ENCODE peak calls at places on chromosomes 5 and 9, in seven cellular contexts. One of them, this sample, is unnamed.

GRCh38 chr9:27353405-27354229 is 56.7 kb upstream of the EQTN start:
- DNase-seq in mesendoderm: peak; percentile 44
- DNase-seq in H7: peak; percentile 46
- DNase-seq in heart left ventricle: no peak
- DNase-seq in foreskin fibroblast: no peak
- DNase-seq in dorsolateral prefrontal cortex: peak; percentile 87
- DNase-seq in colonic mucosa: no peak
- DNase-seq in this sample: peak; percentile 85

GRCh38 chr5:133612021-133612860 is at the start of gene FSTL4:
- DNase-seq in heart left ventricle: peak; percentile 68
- DNase-seq in foreskin fibroblast: no peak
- DNase-seq in mesendoderm: peak; percentile 35
- DNase-seq in H7: peak; percentile 90
- DNase-seq in colonic mucosa: peak; percentile 33
- DNase-seq in dorsolateral prefrontal cortex: peak; percentile 79
- DNase-seq in this sample: no peak

GRCh38 chr5:58851571-58851970 is 268.7 kb downstream of the RAB3C start:
- DNase-seq in H7: no peak
- DNase-seq in mesendoderm: no peak
- DNase-seq in foreskin fibroblast: no peak
- DNase-seq in heart left ventricle: no peak
- DNase-seq in colonic mucosa: no peak
- DNase-seq in dorsolateral prefrontal cortex: no peak
- DNase-seq in this sample: no peak

GRCh38 chr9:93086445-93087224 is 9.4 kb upstream of the CARD19 start:
- DNase-seq in heart left ventricle: no peak
- DNase-seq in mesendoderm: no peak
- DNase-seq in colonic mucosa: peak; percentile 55
- DNase-seq in dorsolateral prefrontal cortex: no peak
- DNase-seq in H7: peak; percentile 12
- DNase-seq in foreskin fibroblast: no peak
- DNase-seq in this sample: peak; percentile 65

GRCh38 chr5:176772271-176773210 is 37.8 kb upstream of the UNC5A start:
- DNase-seq in H7: peak; percentile 11
- DNase-seq in colonic mucosa: peak; percentile 11
- DNase-seq in foreskin fibroblast: no peak
- DNase-seq in mesendoderm: no peak
- DNase-seq in heart left ventricle: no peak
- DNase-seq in dorsolateral prefrontal cortex: no peak
- DNase-seq in this sample: peak; percentile 50

GRCh38 chr5:95707055-95707454 is 24.1 kb upstream of the RHOBTB3 start:
- DNase-seq in H7: no peak
- DNase-seq in foreskin fibroblast: no peak
- DNase-seq in heart left ventricle: no peak
- DNase-seq in dorsolateral prefrontal cortex: no peak
- DNase-seq in colonic mucosa: no peak
- DNase-seq in mesendoderm: no peak
- DNase-seq in this sample: no peak

GRCh38 chr5:2184024-2184362 is 301.3 kb upstream of the IRX4 start:
- DNase-seq in foreskin fibroblast: no peak
- DNase-seq in dorsolateral prefrontal cortex: no peak
- DNase-seq in mesendoderm: no peak
- DNase-seq in H7: no peak
- DNase-seq in heart left ventricle: no peak
- DNase-seq in colonic mucosa: no peak
- DNase-seq in this sample: peak; percentile 36

GRCh38 chr5:148384389-148384756 is 615 bp downstream of the FBXO38 start:
- DNase-seq in foreskin fibroblast: no peak
- DNase-seq in H7: no peak
- DNase-seq in dorsolateral prefrontal cortex: no peak
- DNase-seq in colonic mucosa: no peak
- DNase-seq in mesendoderm: peak; percentile 44
- DNase-seq in heart left ventricle: no peak
- DNase-seq in this sample: no peak

GRCh38 chr9:120985759-120986353 is 59.3 kb upstream of the TRAF1 start:
- DNase-seq in colonic mucosa: no peak
- DNase-seq in H7: peak; percentile 21
- DNase-seq in dorsolateral prefrontal cortex: no peak
- DNase-seq in mesendoderm: peak; percentile 85
- DNase-seq in heart left ventricle: no peak
- DNase-seq in foreskin fibroblast: peak; percentile 76
- DNase-seq in this sample: no peak

GRCh38 chr9:22147818-22148573 is 138.9 kb upstream of the CDKN2B start:
- DNase-seq in heart left ventricle: no peak
- DNase-seq in colonic mucosa: no peak
- DNase-seq in mesendoderm: no peak
- DNase-seq in H7: no peak
- DNase-seq in foreskin fibroblast: peak; percentile 88
- DNase-seq in dorsolateral prefrontal cortex: no peak
- DNase-seq in this sample: no peak

GRCh38 chr9:130692365-130692764 is 1.2 kb upstream of the EXOSC2 start:
- DNase-seq in H7: peak; percentile 93
- DNase-seq in colonic mucosa: no peak
- DNase-seq in mesendoderm: peak; percentile 93
- DNase-seq in heart left ventricle: no peak
- DNase-seq in foreskin fibroblast: peak; percentile 25
- DNase-seq in dorsolateral prefrontal cortex: peak; percentile 58
- DNase-seq in this sample: no peak

GRCh38 chr5:143406408-143406807 is 2.9 kb upstream of the NR3C1 start:
- DNase-seq in foreskin fibroblast: no peak
- DNase-seq in heart left ventricle: no peak
- DNase-seq in dorsolateral prefrontal cortex: no peak
- DNase-seq in mesendoderm: no peak
- DNase-seq in colonic mucosa: no peak
- DNase-seq in H7: no peak
- DNase-seq in this sample: no peak
- H3K4me3 ChIP-seq in foreskin fibroblast: no peak overlapping the region
- H3K4me3 ChIP-seq in heart left ventricle: no peak overlapping the region
- H3K4me3 ChIP-seq in dorsolateral prefrontal cortex: no peak overlapping the region
- H3K4me3 ChIP-seq in mesendoderm: no peak overlapping the region
- H3K4me3 ChIP-seq in colonic mucosa: no peak overlapping the region
- H3K4me3 ChIP-seq in H7: no peak overlapping the region
- H3K4me3 ChIP-seq in this sample: no peak overlapping the region

DNA sequence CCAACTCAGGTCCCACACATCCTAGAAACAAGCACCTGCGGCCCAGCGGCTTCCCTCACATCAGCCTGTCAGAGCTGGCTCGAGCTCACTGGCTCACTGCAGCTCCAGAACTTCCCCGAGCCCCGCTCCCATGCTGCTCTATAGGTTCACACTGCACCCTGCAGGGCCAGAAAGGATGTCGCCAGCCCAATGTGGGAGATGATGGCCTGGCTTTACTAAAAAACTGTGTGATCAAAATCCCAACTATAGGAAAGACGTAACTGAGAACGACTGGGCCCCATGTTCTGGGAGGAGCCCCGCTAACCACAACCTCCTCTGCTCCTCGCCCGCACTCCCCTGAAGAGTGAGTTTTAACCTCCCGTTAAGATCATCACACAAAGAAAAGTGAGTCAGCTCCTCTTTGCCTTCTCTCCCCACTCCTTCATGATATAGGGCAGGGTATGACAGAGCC is 4.6 kb downstream of the SURF4 start:
- DNase-seq in dorsolateral prefrontal cortex: no peak
- DNase-seq in H7: no peak
- DNase-seq in foreskin fibroblast: no peak
- DNase-seq in mesendoderm: no peak
- DNase-seq in colonic mucosa: no peak
- DNase-seq in heart left ventricle: no peak
- DNase-seq in this sample: no peak
- H3K4me3 ChIP-seq in dorsolateral prefrontal cortex: no peak overlapping the region
- H3K4me3 ChIP-seq in H7: no peak overlapping the region
- H3K4me3 ChIP-seq in foreskin fibroblast: no peak overlapping the region
- H3K4me3 ChIP-seq in mesendoderm: no peak overlapping the region
- H3K4me3 ChIP-seq in colonic mucosa: no peak overlapping the region
- H3K4me3 ChIP-seq in heart left ventricle: peak overlapping the region; percentile 10
- H3K4me3 ChIP-seq in this sample: peak overlapping the region; percentile 18

GRCh38 chr9:91858670-91859030 is 91.4 kb downstream of the ROR2 start:
- DNase-seq in colonic mucosa: no peak
- DNase-seq in dorsolateral prefrontal cortex: no peak
- DNase-seq in heart left ventricle: no peak
- DNase-seq in mesendoderm: peak; percentile 31
- DNase-seq in foreskin fibroblast: no peak
- DNase-seq in H7: no peak
- DNase-seq in this sample: no peak

GRCh38 chr9:91856419-91856818 is 93.6 kb downstream of the ROR2 start:
- DNase-seq in mesendoderm: peak; percentile 62
- DNase-seq in H7: no peak
- DNase-seq in foreskin fibroblast: no peak
- DNase-seq in colonic mucosa: no peak
- DNase-seq in dorsolateral prefrontal cortex: no peak
- DNase-seq in heart left ventricle: no peak
- DNase-seq in this sample: no peak

GRCh38 chr9:91855196-91855595 is 94.8 kb downstream of the ROR2 start:
- DNase-seq in mesendoderm: no peak
- DNase-seq in foreskin fibroblast: no peak
- DNase-seq in heart left ventricle: no peak
- DNase-seq in dorsolateral prefrontal cortex: no peak
- DNase-seq in H7: peak; percentile 55
- DNase-seq in colonic mucosa: no peak
- DNase-seq in this sample: no peak

GRCh38 chr9:91857831-91858669 is 92.0 kb downstream of the ROR2 start:
- DNase-seq in H7: peak; percentile 57
- DNase-seq in mesendoderm: peak; percentile 44
- DNase-seq in foreskin fibroblast: no peak
- DNase-seq in dorsolateral prefrontal cortex: no peak
- DNase-seq in heart left ventricle: no peak
- DNase-seq in colonic mucosa: no peak
- DNase-seq in this sample: no peak

GRCh38 chr9:91857291-91857781 is 92.7 kb downstream of the ROR2 start:
- DNase-seq in H7: peak; percentile 92
- DNase-seq in dorsolateral prefrontal cortex: no peak
- DNase-seq in colonic mucosa: no peak
- DNase-seq in foreskin fibroblast: peak; percentile 51
- DNase-seq in heart left ventricle: no peak
- DNase-seq in mesendoderm: peak; percentile 69
- DNase-seq in this sample: no peak
- H3K4me3 ChIP-seq in H7: no peak overlapping the region
- H3K4me3 ChIP-seq in dorsolateral prefrontal cortex: no peak overlapping the region
- H3K4me3 ChIP-seq in colonic mucosa: no peak overlapping the region
- H3K4me3 ChIP-seq in foreskin fibroblast: no peak overlapping the region
- H3K4me3 ChIP-seq in heart left ventricle: no peak overlapping the region
- H3K4me3 ChIP-seq in mesendoderm: no peak overlapping the region
- H3K4me3 ChIP-seq in this sample: no peak overlapping the region

GRCh38 chr9:2140600-2141223 is 125.6 kb downstream of the SMARCA2 start:
- DNase-seq in mesendoderm: no peak
- DNase-seq in heart left ventricle: no peak
- DNase-seq in dorsolateral prefrontal cortex: no peak
- DNase-seq in foreskin fibroblast: no peak
- DNase-seq in H7: no peak
- DNase-seq in colonic mucosa: no peak
- DNase-seq in this sample: no peak

GRCh38 chr9:2145746-2146145 is 130.6 kb downstream of the SMARCA2 start:
- DNase-seq in colonic mucosa: no peak
- DNase-seq in mesendoderm: no peak
- DNase-seq in foreskin fibroblast: no peak
- DNase-seq in H7: no peak
- DNase-seq in dorsolateral prefrontal cortex: no peak
- DNase-seq in heart left ventricle: no peak
- DNase-seq in this sample: no peak

GRCh38 chr9:2138646-2139045 is 123.5 kb downstream of the SMARCA2 start:
- DNase-seq in H7: no peak
- DNase-seq in mesendoderm: no peak
- DNase-seq in heart left ventricle: no peak
- DNase-seq in dorsolateral prefrontal cortex: no peak
- DNase-seq in colonic mucosa: no peak
- DNase-seq in foreskin fibroblast: no peak
- DNase-seq in this sample: no peak

GRCh38 chr9:2144619-2145018 is 129.5 kb downstream of the SMARCA2 start:
- DNase-seq in heart left ventricle: no peak
- DNase-seq in mesendoderm: no peak
- DNase-seq in dorsolateral prefrontal cortex: no peak
- DNase-seq in H7: no peak
- DNase-seq in colonic mucosa: no peak
- DNase-seq in foreskin fibroblast: no peak
- DNase-seq in this sample: no peak

DNA sequence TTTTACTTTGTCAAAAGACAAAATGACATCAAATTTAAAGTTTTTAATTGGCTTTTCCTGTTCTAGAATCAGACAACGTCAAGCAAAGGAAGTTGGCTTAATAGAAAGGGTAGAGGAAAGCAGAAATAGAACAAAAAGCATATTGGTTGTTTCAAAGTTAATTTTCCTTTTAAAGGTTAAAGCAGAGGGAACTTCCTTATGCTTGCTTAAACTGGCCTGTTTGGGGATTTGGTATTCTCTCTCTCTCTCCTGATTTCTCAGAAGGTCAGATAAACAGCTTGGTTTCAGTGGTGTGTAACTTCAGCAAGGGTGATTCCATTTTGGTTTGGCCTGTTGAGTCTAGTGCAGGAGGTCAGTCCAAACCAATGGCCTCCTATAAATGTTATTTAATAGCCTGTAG is 127.1 kb downstream of the SMARCA2 start:
- DNase-seq in foreskin fibroblast: no peak
- DNase-seq in colonic mucosa: no peak
- DNase-seq in dorsolateral prefrontal cortex: no peak
- DNase-seq in heart left ventricle: no peak
- DNase-seq in H7: no peak
- DNase-seq in mesendoderm: no peak
- DNase-seq in this sample: no peak
- H3K4me3 ChIP-seq in foreskin fibroblast: no peak overlapping the region
- H3K4me3 ChIP-seq in colonic mucosa: no peak overlapping the region
- H3K4me3 ChIP-seq in dorsolateral prefrontal cortex: no peak overlapping the region
- H3K4me3 ChIP-seq in heart left ventricle: no peak overlapping the region
- H3K4me3 ChIP-seq in H7: no peak overlapping the region
- H3K4me3 ChIP-seq in mesendoderm: no peak overlapping the region
- H3K4me3 ChIP-seq in this sample: no peak overlapping the region

DNA sequence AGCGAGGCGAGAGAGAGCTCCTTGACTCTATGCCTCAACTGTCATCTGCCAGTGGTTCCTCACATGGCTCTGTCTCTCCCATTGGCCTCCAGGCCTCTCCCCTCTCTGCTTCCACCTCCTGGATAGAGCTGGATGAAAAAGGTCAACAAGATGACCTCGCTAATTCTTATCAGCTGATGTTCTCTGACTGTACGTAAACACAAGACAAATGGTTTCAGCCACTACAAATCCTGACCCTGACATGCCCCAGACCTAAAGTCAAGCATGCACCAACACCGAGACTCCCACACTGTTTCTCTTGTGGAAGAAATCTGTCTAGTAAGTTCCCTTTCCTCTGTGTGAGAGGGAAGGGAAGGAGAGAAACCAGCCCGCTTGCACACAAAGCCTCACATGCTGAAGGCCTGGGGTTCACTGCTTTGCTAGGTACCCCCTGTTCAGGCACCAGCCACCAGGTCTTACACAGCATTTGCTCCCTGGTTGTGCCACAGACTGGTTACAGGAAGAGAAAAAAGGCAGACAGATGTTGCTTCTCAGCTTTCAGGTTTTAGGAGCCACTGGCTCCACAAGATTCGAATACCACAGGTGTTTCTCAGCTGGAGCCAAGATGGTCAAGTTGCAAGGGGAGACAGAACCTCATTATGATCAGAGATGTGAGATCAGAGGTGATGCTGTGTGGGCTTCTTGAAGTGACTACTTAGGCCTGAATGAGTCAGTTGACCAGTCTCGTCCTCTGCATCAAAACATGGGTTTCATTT is 592.5 kb downstream of the CCDC171 start:
- DNase-seq in heart left ventricle: no peak
- DNase-seq in colonic mucosa: no peak
- DNase-seq in dorsolateral prefrontal cortex: no peak
- DNase-seq in mesendoderm: peak; percentile 47
- DNase-seq in foreskin fibroblast: peak; percentile 51
- DNase-seq in H7: no peak
- DNase-seq in this sample: no peak
- H3K4me3 ChIP-seq in heart left ventricle: no peak overlapping the region
- H3K4me3 ChIP-seq in colonic mucosa: no peak overlapping the region
- H3K4me3 ChIP-seq in dorsolateral prefrontal cortex: no peak overlapping the region
- H3K4me3 ChIP-seq in mesendoderm: no peak overlapping the region
- H3K4me3 ChIP-seq in foreskin fibroblast: no peak overlapping the region
- H3K4me3 ChIP-seq in H7: no peak overlapping the region
- H3K4me3 ChIP-seq in this sample: no peak overlapping the region